ENCODE peak calls at places on chromosomes 3 and 15, in four cellular contexts. B, Z, Y and N are unnamed samples.

GRCh38 chr15:39135989-39136388 is 444.9 kb upstream of the THBS1 start:
- DNase-seq in B (no peak), Z (no peak), Y (no peak), N (no peak)

GRCh38 chr3:65902304-65902793 is 136.4 kb downstream of the MAGI1 start:
- DNase-seq in B (no peak), Z (no peak), Y (no peak), N (peak)

GRCh38 chr3:60017631-60018030 is 967.8 kb upstream of the CFAP20DC start:
- DNase-seq in B (peak), Z (no peak), Y (no peak), N (no peak)

GRCh38 chr3:179768080-179768479 is 115.2 kb downstream of the USP13 start:
- DNase-seq in B (no peak), Z (peak), Y (no peak), N (peak)

GRCh38 chr15:75195122-75195765 is 6.4 kb upstream of the C15orf39 start:
- DNase-seq in B (no peak), Z (no peak), Y (no peak), N (no peak)

GRCh38 chr3:45180051-45180450 is 33.9 kb upstream of the CDCP1 start:
- DNase-seq in B (no peak), Z (no peak), Y (no peak), N (no peak)

GRCh38 chr15:52289629-52290081 is 5.9 kb downstream of the MYO5C start:
- DNase-seq in B (no peak), Z (no peak), Y (no peak), N (no peak)

GRCh38 chr15:43134157-43134637 is 811 bp downstream of the TMEM62 start:
- DNase-seq in B (no peak), Z (peak), Y (no peak), N (no peak)

DNA sequence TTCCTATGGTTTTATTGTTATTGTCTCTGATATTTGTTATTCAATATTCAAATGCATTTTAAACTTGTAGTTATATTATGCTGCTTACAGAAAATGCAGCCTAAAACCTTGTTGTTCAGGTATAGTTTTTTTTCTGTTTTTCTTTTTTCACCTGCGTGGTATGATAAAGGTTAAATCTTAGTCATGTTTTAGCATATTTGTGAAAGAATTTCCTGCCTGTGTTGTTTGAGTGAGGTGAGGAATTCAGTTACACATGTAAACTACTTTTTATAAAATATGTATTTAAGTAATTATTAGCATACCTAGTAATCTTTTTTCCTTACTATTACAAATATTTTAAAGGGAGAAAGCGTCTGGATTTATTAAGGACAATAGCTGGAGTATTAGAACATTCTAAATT is 90.0 kb upstream of the NAALADL2 start:
- DNase-seq in B (no peak), Z (no peak), Y (no peak), N (no peak)
- TF ChIP-seq TARDBP in B (no peak), Z (no peak), Y (no peak), N (no peak)

GRCh38 chr15:35723120-35723707 is 177.2 kb upstream of the DPH6 start:
- DNase-seq in B (no peak), Z (no peak), Y (no peak), N (no peak)

GRCh38 chr15:35727627-35728026 is 181.7 kb upstream of the DPH6 start:
- DNase-seq in B (no peak), Z (no peak), Y (no peak), N (no peak)

GRCh38 chr15:35723852-35724251 is 177.9 kb upstream of the DPH6 start:
- DNase-seq in B (no peak), Z (no peak), Y (no peak), N (no peak)

GRCh38 chr15:35724626-35725025 is 178.7 kb upstream of the DPH6 start:
- DNase-seq in B (no peak), Z (no peak), Y (no peak), N (no peak)

GRCh38 chr15:35725353-35725752 is 179.4 kb upstream of the DPH6 start:
- DNase-seq in B (no peak), Z (no peak), Y (no peak), N (no peak)
- TF ChIP-seq TARDBP in B (no peak), Z (no peak), Y (no peak), N (no peak)

GRCh38 chr3:71581981-71582611 is 1.4 kb downstream of the FOXP1 start:
- DNase-seq in B (no peak), Z (peak), Y (peak), N (peak)
- TF ChIP-seq TARDBP in B (no peak), Z (no peak), Y (peak), N (no peak)

GRCh38 chr3:29313074-29313473 is 32.2 kb downstream of the RBMS3 start:
- DNase-seq in B (no peak), Z (no peak), Y (no peak), N (no peak)
- TF ChIP-seq TARDBP in B (no peak), Z (no peak), Y (no peak), N (no peak)

DNA sequence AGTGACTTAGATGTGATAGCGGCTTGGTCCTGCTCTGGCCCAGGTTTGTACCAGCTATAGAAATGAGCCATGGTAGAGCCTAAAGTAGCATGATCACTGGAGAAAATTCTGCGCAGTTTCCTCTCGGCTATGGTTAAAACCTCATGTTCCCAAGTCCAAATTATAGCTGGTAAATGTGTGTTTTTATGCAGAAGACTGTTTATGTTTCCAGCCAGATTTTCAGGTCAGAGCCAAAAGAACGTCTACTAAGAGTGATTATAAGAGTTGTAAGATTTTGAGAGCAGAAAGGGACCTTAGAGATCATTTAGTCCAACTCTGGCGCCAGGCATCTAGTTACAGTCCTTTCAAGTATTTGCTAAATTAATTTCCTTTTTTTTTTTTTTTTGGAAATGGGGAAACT is 333.7 kb downstream of the LPP start:
- DNase-seq in B (no peak), Z (no peak), Y (no peak), N (no peak)
- TF ChIP-seq TARDBP in B (no peak), Z (no peak), Y (no peak), N (no peak)